ENCODE peak calls at places on chromosomes 7 and 10, in four cellular contexts. One of them, this sample, is unnamed.

GRCh38 chr7:151454306-151454705 is 14.4 kb upstream of the CRYGN start:
- DNase-seq in AG10803: peak; percentile 78
- DNase-seq in dermis blood vessel endothelial cell: no peak
- DNase-seq in LHCN-M2: no peak
- DNase-seq in this sample: no peak

GRCh38 chr7:34756025-34756437 is 98.0 kb downstream of the NPSR1 start:
- DNase-seq in AG10803: peak; percentile 3
- DNase-seq in dermis blood vessel endothelial cell: no peak
- DNase-seq in LHCN-M2: no peak
- DNase-seq in this sample: no peak

GRCh38 chr7:44067064-44067951 is 1.9 kb upstream of the PGAM2 start:
- DNase-seq in AG10803: no peak
- DNase-seq in dermis blood vessel endothelial cell: no peak
- DNase-seq in LHCN-M2: no peak
- DNase-seq in this sample: no peak

GRCh38 chr10:97648557-97649404 is 8.3 kb downstream of the PI4K2A start:
- DNase-seq in AG10803: peak; percentile 93
- DNase-seq in dermis blood vessel endothelial cell: peak; percentile 91
- DNase-seq in LHCN-M2: peak; percentile 97
- DNase-seq in this sample: peak; percentile 89

GRCh38 chr10:63236113-63236935 is 103.2 kb downstream of the NRBF2 start:
- DNase-seq in AG10803: peak; percentile 88
- DNase-seq in dermis blood vessel endothelial cell: peak; percentile 93
- DNase-seq in LHCN-M2: peak; percentile 92
- DNase-seq in this sample: peak; percentile 88

GRCh38 chr10:15200626-15201025 is 32.1 kb upstream of the NMT2 start:
- DNase-seq in AG10803: peak; percentile 88
- DNase-seq in dermis blood vessel endothelial cell: peak; percentile 97
- DNase-seq in LHCN-M2: peak; percentile 92
- DNase-seq in this sample: peak; percentile 93

GRCh38 chr7:158442260-158442659 is 145.4 kb downstream of the PTPRN2 start:
- DNase-seq in AG10803: no peak
- DNase-seq in dermis blood vessel endothelial cell: no peak
- DNase-seq in LHCN-M2: no peak
- DNase-seq in this sample: no peak

GRCh38 chr10:113751116-113751728 is at the start of gene PLEKHS1:
- DNase-seq in AG10803: peak; percentile 49
- DNase-seq in dermis blood vessel endothelial cell: no peak
- DNase-seq in LHCN-M2: peak; percentile 26
- DNase-seq in this sample: peak; percentile 89

GRCh38 chr7:98163704-98164478 is 47.3 kb upstream of the BHLHA15 start:
- DNase-seq in AG10803: no peak
- DNase-seq in dermis blood vessel endothelial cell: no peak
- DNase-seq in LHCN-M2: no peak
- DNase-seq in this sample: no peak

GRCh38 chr10:46266506-46266985 is 20.3 kb upstream of the ANTXRL start:
- DNase-seq in AG10803: no peak
- DNase-seq in dermis blood vessel endothelial cell: no peak
- DNase-seq in LHCN-M2: no peak
- DNase-seq in this sample: no peak

GRCh38 chr10:77493851-77494788 is 143.5 kb downstream of the KCNMA1 start:
- DNase-seq in AG10803: peak; percentile 37
- DNase-seq in dermis blood vessel endothelial cell: peak; percentile 21
- DNase-seq in LHCN-M2: peak; percentile 55
- DNase-seq in this sample: peak; percentile 59

GRCh38 chr7:81408728-81409127 is 361.1 kb downstream of the HGF start:
- DNase-seq in AG10803: no peak
- DNase-seq in dermis blood vessel endothelial cell: no peak
- DNase-seq in LHCN-M2: no peak
- DNase-seq in this sample: peak; percentile 12

GRCh38 chr7:17402628-17403278 is 104.3 kb downstream of the AHR start:
- DNase-seq in AG10803: no peak
- DNase-seq in dermis blood vessel endothelial cell: no peak
- DNase-seq in LHCN-M2: no peak
- DNase-seq in this sample: peak; percentile 20

This sample was measured in RPMI7951.